ENCODE peak calls at places on chromosomes 13 and 19, in ten cellular contexts. Z is WERI-Rb-1; E is ovary; B is tibial artery; F is IMR-90; K is fibroblast of lung; D is heart right ventricle; U is GM23248; Q is CD8-positive, alpha-beta memory T cell; H is esophagus squamous epithelium. T is an unnamed sample. For H3K36me3, the result is how much of the 10 kb centered on the place peaks cover.

GRCh38 chr13:108494991-108495661 is 134.3 kb upstream of the MYO16 start:
- DNase-seq in E (no peak), H (no peak), U (no peak), Q (no peak), Z (no peak), D (no peak), F (no peak), B (no peak), K (peak), T (no peak)

GRCh38 chr13:35472308-35473008 is 4.0 kb downstream of the MAB21L1 start:
- DNase-seq in U (peak), Q (no peak), B (no peak), D (no peak), K (no peak), H (no peak), E (no peak), Z (peak), F (no peak), T (no peak)

GRCh38 chr13:26460652-26461051 is 96.8 kb upstream of the WASF3 start:
- DNase-seq in F (peak), E (no peak), B (no peak), D (peak), K (peak), Q (no peak), Z (no peak), H (no peak), U (peak), T (no peak)

GRCh38 chr13:110841846-110842245 is 73.0 kb downstream of the ANKRD10 start:
- DNase-seq in F (peak), Z (no peak), Q (no peak), E (no peak), K (no peak), D (no peak), U (peak), H (no peak), B (no peak), T (no peak)

GRCh38 chr19:30802424-30803013 is 430.3 kb downstream of the ZNF536 start:
- DNase-seq in E (no peak), B (no peak), D (no peak), F (no peak), H (no peak), Z (no peak), Q (no peak), U (no peak), K (no peak), T (no peak)

GRCh38 chr13:96671073-96671472 is 323.2 kb downstream of the OXGR1 start:
- DNase-seq in E (no peak), K (no peak), F (no peak), H (no peak), U (peak), Q (no peak), D (no peak), Z (no peak), B (no peak), T (no peak)

GRCh38 chr19:49809155-49809986 is 3.7 kb downstream of the FUZ start:
- DNase-seq in E (peak), K (no peak), D (peak), B (peak), F (no peak), Q (peak), H (no peak), U (peak), Z (peak), T (no peak)

GRCh38 chr19:35696835-35697234 is 7.5 kb upstream of the ZBTB32 start:
- DNase-seq in Q (no peak), U (no peak), K (no peak), F (no peak), D (no peak), E (no peak), B (no peak), Z (no peak), H (no peak), T (peak)

GRCh38 chr19:38164526-38164925 is 59.5 kb downstream of the DPF1 start:
- DNase-seq in K (no peak), H (no peak), B (no peak), F (no peak), Q (no peak), E (no peak), D (no peak), U (no peak), Z (no peak), T (no peak)

GRCh38 chr19:38165335-38165734 is 58.7 kb downstream of the DPF1 start:
- DNase-seq in E (no peak), H (no peak), D (no peak), F (no peak), K (no peak), Z (no peak), B (no peak), U (no peak), Q (no peak), T (no peak)

GRCh38 chr19:38163419-38164290 is 60.4 kb downstream of the DPF1 start:
- DNase-seq in E (no peak), U (no peak), Z (no peak), Q (no peak), H (no peak), F (no peak), B (no peak), K (no peak), D (no peak), T (no peak)

GRCh38 chr19:38162094-38162493 is 61.9 kb downstream of the DPF1 start:
- DNase-seq in Z (no peak), D (no peak), U (no peak), E (no peak), K (no peak), B (no peak), H (no peak), Q (no peak), F (no peak), T (no peak)

GRCh38 chr19:38162632-38163031 is 61.4 kb downstream of the DPF1 start:
- DNase-seq in U (no peak), F (no peak), Q (no peak), K (no peak), E (no peak), B (no peak), Z (no peak), H (no peak), D (no peak), T (no peak)
- H3K36me3 ChIP-seq in U (under half), F (under half), Q (under half), K (under half), E (under half), B (half or more), Z (under half), H (under half), D (half or more), T (under half)

DNA sequence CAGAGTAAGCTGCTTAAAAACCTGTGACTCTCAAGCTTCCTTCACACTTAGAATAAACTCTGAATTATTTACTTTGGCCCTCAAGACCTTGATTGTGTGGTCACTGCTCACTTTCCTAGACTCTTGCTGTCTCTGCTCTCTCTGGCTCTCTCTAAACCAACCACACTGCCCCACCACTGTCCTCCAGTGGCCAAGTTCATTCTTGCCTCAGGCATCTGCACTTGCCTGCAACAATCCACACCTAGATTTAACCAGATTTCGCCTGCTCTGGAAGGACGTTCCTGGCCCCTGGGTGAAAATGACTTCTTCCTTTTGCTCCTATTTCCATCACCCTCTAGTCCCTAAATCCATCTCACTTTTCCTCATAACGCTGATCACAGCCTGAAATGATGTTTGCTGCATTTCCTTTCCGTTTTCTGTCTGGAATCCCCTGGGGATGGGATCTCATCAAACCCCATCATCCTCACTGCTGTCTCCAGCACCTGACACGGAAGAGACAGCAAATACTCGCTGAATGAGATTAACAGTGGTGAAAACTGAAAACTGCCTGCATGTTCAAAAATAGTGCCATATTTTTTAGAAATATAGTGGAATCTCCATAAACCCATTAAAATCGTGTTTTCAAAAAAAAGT is 232.6 kb downstream of the UQCRFS1 start:
- DNase-seq in U (peak), H (no peak), D (no peak), K (no peak), E (no peak), F (peak), Z (no peak), B (no peak), Q (no peak), T (no peak)
- H3K36me3 ChIP-seq in U (under half), H (under half), D (under half), K (under half), E (under half), F (under half), Z (under half), B (under half), Q (under half), T (under half)

GRCh38 chr13:49132479-49133002 is 87.6 kb upstream of the MLNR start:
- DNase-seq in D (no peak), E (no peak), K (no peak), U (no peak), H (no peak), Z (no peak), Q (no peak), B (no peak), F (no peak), T (no peak)
- H3K36me3 ChIP-seq in D (half or more), E (under half), K (under half), U (under half), H (under half), Z (under half), Q (under half), B (under half), F (under half), T (under half)

GRCh38 chr19:7905298-7905697 is 1.6 kb downstream of the MAP2K7 start:
- DNase-seq in H (no peak), Z (no peak), K (no peak), F (no peak), Q (no peak), D (no peak), U (no peak), B (no peak), E (peak), T (no peak)

GRCh38 chr19:7902796-7903243 is 857 bp upstream of the MAP2K7 start:
- DNase-seq in B (no peak), K (no peak), H (no peak), E (no peak), U (peak), F (no peak), Z (no peak), D (no peak), Q (no peak), T (no peak)

GRCh38 chr19:7901337-7901736 is 2.3 kb upstream of the MAP2K7 start:
- DNase-seq in K (no peak), H (no peak), Q (no peak), D (no peak), Z (no peak), B (no peak), E (no peak), F (no peak), U (no peak), T (no peak)

GRCh38 chr19:7904074-7905020 is 670 bp downstream of the MAP2K7 start:
- DNase-seq in B (peak), D (no peak), Q (peak), Z (no peak), E (peak), F (no peak), K (no peak), H (no peak), U (no peak), T (peak)

DNA sequence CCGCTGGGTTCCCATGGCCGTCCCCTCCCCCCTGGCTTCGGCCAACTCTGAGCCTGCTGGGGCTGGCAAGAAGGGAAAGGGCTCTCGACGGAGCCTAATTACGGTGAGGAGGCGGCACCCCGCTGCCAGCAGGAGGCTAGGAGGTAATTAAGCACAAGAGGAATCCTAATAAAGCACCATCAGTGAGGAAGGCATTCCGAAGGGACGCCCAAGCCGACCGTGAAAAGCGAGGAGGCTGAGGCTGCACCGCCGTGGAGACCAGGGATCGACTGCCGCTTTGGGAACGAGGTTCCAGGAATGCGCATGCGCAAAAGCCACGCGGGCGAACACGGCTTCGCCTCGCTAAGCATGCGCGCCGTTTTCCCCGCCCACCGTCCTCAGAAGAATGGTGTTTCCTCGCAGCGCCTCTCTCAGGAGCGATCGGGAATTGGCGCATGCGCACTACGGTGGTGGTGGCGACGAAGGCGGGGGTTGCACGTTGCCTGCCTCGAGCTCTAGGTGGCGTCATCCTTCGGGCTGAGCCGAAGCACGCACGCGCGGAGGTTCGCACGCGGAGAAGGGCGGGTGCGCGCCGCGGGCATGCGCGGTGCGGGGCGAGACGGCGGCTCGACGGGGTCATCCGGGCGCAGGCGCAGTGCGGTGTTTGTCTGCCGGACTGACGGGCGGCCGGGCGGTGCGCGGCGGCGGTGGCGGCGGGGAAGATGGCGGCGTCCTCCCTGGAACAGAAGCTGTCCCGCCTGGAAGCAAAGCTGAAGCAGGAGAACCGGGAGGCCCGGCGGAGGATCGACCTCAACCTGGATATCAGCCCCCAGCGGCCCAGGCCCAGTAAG is at the start of gene MAP2K7:
- DNase-seq in K (peak), E (peak), D (peak), Q (peak), U (peak), Z (peak), F (peak), H (peak), B (peak), T (peak)
- H3K36me3 ChIP-seq in K (under half), E (under half), D (under half), Q (under half), U (under half), Z (under half), F (under half), H (under half), B (under half), T (under half)

DNA sequence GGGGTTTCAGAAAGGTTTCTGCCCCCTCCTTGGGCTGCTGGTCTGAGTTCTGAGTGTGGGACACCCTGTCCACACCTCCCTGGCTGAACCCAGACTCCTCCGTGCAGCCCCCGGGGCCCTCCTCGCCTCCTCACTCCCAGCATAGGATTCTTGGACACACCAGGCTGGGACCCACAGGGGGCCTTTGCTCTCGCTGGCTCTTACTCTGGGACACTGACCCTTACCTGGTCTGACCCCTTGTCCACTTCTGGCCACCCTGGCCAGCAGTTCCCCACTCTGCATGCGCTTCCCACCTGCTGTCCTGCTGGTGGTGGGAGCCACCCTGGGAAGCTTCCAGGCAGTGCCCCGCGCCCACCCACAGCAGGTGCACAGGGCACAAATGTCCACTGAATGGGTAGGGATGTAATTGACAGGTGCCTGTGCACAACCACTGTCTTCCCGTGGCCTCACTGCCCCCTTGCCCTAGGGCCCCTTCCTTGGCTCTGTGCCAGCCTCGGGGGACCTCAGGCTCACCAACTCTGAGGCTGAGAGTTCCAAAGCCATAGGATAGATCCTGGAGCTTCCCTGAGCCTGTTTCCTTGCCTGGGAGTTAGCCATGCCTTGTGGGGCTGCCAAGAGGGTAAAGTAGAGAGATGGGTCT is 7.0 kb upstream of the SLC25A42 start:
- DNase-seq in E (no peak), H (no peak), U (no peak), Q (no peak), B (no peak), K (no peak), F (no peak), D (no peak), Z (no peak), T (no peak)
- H3K36me3 ChIP-seq in E (under half), H (under half), U (under half), Q (under half), B (half or more), K (under half), F (half or more), D (half or more), Z (half or more), T (under half)

DNA sequence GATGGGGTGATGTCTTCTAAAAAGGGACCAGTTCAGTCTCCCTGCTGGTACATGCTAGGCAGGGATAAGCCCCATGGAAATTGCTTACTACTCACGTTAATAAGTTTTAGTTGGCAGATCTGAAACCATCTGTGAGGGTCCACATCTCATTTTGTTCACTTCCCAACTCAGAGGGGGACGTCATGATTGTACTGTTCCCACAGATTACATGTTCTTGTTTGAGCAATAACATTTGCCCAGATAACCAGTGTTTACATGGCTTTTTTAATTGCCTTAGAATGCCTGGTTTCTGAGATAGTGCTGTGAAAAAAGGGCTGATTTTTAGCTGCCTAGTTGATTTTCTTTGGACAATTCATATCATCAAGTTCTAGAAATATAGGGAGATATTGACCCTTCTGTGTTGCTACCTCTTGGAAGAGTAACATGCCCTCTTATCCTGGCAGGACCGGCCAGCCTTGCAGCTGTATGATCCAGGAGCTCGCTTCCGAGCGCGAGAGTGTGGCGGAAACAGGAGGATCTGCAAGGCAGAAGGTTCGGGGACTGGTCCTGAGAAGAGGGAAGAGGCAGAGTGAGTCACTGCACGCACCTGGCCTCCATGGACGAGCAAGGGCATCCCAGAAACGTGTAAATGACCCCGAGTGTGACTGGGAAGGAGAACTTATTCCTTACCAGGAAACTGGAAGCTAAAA is 9.8 kb upstream of the CHAMP1 start:
- DNase-seq in D (no peak), E (no peak), Z (no peak), H (no peak), K (no peak), F (no peak), Q (no peak), B (no peak), U (no peak), T (no peak)
- H3K36me3 ChIP-seq in D (half or more), E (under half), Z (half or more), H (under half), K (under half), F (under half), Q (under half), B (half or more), U (under half), T (under half)

GRCh38 chr13:112880976-112881540 is 88.0 kb upstream of the MCF2L start:
- DNase-seq in F (no peak), U (no peak), D (peak), Z (no peak), H (no peak), B (no peak), E (no peak), Q (no peak), K (no peak), T (no peak)
- H3K36me3 ChIP-seq in F (under half), U (under half), D (half or more), Z (under half), H (under half), B (half or more), E (under half), Q (under half), K (under half), T (half or more)

DNA sequence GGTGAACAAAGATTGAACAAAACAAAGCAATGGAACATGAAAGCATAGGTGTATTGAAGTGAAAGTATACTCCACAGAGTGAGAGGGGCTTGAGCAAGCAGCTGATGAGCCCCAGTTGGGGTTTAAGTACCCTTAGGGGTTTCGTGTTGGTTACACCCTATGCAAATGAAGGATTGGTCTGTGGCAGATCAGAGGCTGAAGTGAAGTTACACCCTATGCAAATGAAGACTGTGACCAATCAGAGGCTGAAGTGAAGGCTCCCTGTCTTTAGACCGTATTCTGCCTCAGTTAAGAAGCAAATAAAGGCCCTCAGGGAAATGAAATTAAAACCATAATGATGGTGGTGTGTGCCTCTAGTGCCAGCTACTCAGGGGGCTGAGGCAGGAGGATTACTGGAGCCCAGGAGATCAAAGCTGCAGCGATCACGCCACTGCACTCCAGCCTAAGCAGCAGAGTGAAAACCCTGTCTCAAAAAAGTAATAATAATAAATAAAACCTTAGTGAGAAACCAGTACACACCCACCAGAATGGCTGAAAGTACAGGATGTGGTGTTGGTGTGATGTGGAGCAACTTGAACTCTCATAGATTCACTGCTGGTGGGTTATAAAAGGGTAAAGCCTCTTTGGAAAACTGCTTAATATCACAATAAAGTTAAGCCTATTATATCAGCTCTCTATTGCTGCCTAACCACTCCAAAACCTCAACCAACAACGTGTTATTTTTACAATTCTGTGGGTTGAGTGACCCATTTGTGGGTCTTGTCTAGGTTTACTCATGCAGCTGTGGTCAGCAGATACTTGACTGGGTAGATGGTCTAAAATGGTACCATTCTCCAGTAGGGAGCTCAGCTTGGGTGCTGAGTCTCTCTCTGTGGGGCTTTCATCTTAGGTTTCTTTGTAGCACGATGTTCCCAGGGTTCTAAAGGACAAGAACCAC is 12.8 kb upstream of the UPF3A start:
- DNase-seq in F (no peak), E (no peak), Q (no peak), H (no peak), U (no peak), B (no peak), K (no peak), D (no peak), Z (no peak), T (no peak)
- H3K36me3 ChIP-seq in F (under half), E (under half), Q (under half), H (under half), U (half or more), B (half or more), K (under half), D (half or more), Z (half or more), T (under half)

T was measured in GM06990.